ENCODE peak calls at places on chromosomes 5 and 9, in nine cellular contexts. O, C, L, X, R, M, W, F and K are unnamed samples.

GRCh38 chr5:132420706-132421272 is 51.3 kb downstream of the SLC22A5 start:
- DNase-seq in L (no peak), W (no peak), R (no peak), X (no peak), M (no peak), C (no peak), O (no peak), F (no peak), K (no peak)

GRCh38 chr5:53902524-53902923 is 342.1 kb downstream of the NDUFS4 start:
- DNase-seq in M (no peak), L (no peak), C (no peak), O (no peak), R (no peak), X (no peak), F (no peak), W (no peak), K (no peak)

GRCh38 chr5:132418876-132419275 is 49.4 kb downstream of the SLC22A5 start:
- DNase-seq in O (peak), R (no peak), W (no peak), X (no peak), C (no peak), F (no peak), M (no peak), L (no peak), K (no peak)

GRCh38 chr5:160269017-160269416 is 39.7 kb downstream of the FABP6 start:
- DNase-seq in C (peak), X (peak), W (peak), O (peak), M (peak), F (no peak), L (no peak), R (peak), K (no peak)

GRCh38 chr9:27112235-27112634 is 3.2 kb downstream of the TEK start:
- DNase-seq in X (no peak), O (no peak), F (no peak), C (no peak), M (no peak), W (no peak), R (no peak), L (no peak), K (no peak)

GRCh38 chr5:163943546-163943945 is 438.1 kb downstream of the MAT2B start:
- DNase-seq in C (no peak), O (no peak), X (no peak), W (no peak), R (no peak), M (no peak), L (no peak), F (no peak), K (no peak)

GRCh38 chr5:83179966-83180365 is 102.6 kb downstream of the XRCC4 start:
- DNase-seq in L (no peak), W (no peak), X (no peak), O (peak), R (no peak), M (no peak), C (no peak), F (no peak), K (no peak)

GRCh38 chr9:21095561-21095960 is 17.8 kb upstream of the IFNB1 start:
- DNase-seq in C (no peak), M (no peak), L (no peak), W (no peak), F (no peak), R (no peak), O (peak), X (no peak), K (no peak)

GRCh38 chr9:33472171-33472920 is 1.4 kb downstream of the NOL6 start:
- DNase-seq in L (no peak), R (no peak), M (peak), O (no peak), F (no peak), X (no peak), C (no peak), W (peak), K (no peak)

GRCh38 chr5:151155777-151156731 is 1.5 kb downstream of the ANXA6 start:
- DNase-seq in M (peak), O (peak), C (no peak), F (no peak), L (peak), R (no peak), W (peak), X (no peak), K (peak)

GRCh38 chr5:107783551-107783950 is 112.8 kb upstream of the EFNA5 start:
- DNase-seq in W (no peak), M (no peak), F (no peak), X (no peak), C (no peak), O (no peak), R (no peak), L (no peak), K (no peak)

GRCh38 chr9:119157196-119157595 is 212.0 kb downstream of the BRINP1 start:
- DNase-seq in R (no peak), F (no peak), M (no peak), W (no peak), L (no peak), X (no peak), O (no peak), C (no peak), K (no peak)

GRCh38 chr5:139958749-139959148 is 84.3 kb downstream of the NRG2 start:
- DNase-seq in M (no peak), R (no peak), X (no peak), F (no peak), C (no peak), W (no peak), L (no peak), O (no peak), K (no peak)

GRCh38 chr5:56169949-56170348 is 63.2 kb downstream of the ANKRD55 start:
- DNase-seq in R (no peak), C (no peak), W (no peak), X (no peak), L (no peak), F (no peak), M (no peak), O (no peak), K (no peak)